ENCODE peak calls at places on chromosomes 13 and 19, in five cellular contexts. One of them, this sample, is unnamed. For H3K4me1, the result is how much of the 10 kb centered on the place peaks cover.

GRCh38 chr13:59960683-59961082 is 203.0 kb downstream of the DIAPH3 start:
- DNase-seq in K562: no peak
- DNase-seq in mesenchymal stem cell: no peak
- DNase-seq in neural progenitor cell: no peak
- DNase-seq in IMR-90: no peak
- DNase-seq in this sample: no peak

GRCh38 chr19:6800991-6801396 is 28.5 kb downstream of the VAV1 start:
- DNase-seq in mesenchymal stem cell: no peak
- DNase-seq in neural progenitor cell: no peak
- DNase-seq in K562: no peak
- DNase-seq in IMR-90: peak
- DNase-seq in this sample: no peak

GRCh38 chr19:42267644-42268141 is 1.4 kb upstream of the CIC start:
- DNase-seq in K562: no peak
- DNase-seq in mesenchymal stem cell: no peak
- DNase-seq in IMR-90: no peak
- DNase-seq in neural progenitor cell: no peak
- DNase-seq in this sample: peak

GRCh38 chr19:55488986-55489710 is 912 bp downstream of the SSC5D start:
- DNase-seq in K562: no peak
- DNase-seq in IMR-90: no peak
- DNase-seq in mesenchymal stem cell: no peak
- DNase-seq in neural progenitor cell: no peak
- DNase-seq in this sample: no peak

GRCh38 chr13:39148513-39148961 is 110.3 kb downstream of the NHLRC3 start:
- DNase-seq in mesenchymal stem cell: peak
- DNase-seq in IMR-90: no peak
- DNase-seq in neural progenitor cell: peak
- DNase-seq in K562: no peak
- DNase-seq in this sample: peak

GRCh38 chr13:52851153-52851962 is 2.9 kb upstream of the PCDH8 start:
- DNase-seq in mesenchymal stem cell: peak
- DNase-seq in IMR-90: no peak
- DNase-seq in K562: no peak
- DNase-seq in neural progenitor cell: peak
- DNase-seq in this sample: peak

GRCh38 chr13:34207872-34208271 is 389.9 kb downstream of the RFC3 start:
- DNase-seq in IMR-90: peak
- DNase-seq in K562: no peak
- DNase-seq in neural progenitor cell: no peak
- DNase-seq in mesenchymal stem cell: peak
- DNase-seq in this sample: peak

GRCh38 chr19:19679176-19680073 is 10.8 kb downstream of the ZNF101 start:
- DNase-seq in neural progenitor cell: no peak
- DNase-seq in K562: no peak
- DNase-seq in mesenchymal stem cell: no peak
- DNase-seq in IMR-90: no peak
- DNase-seq in this sample: no peak

GRCh38 chr19:3986260-3987041 is 1.2 kb upstream of the EEF2 start:
- DNase-seq in IMR-90: peak
- DNase-seq in mesenchymal stem cell: peak
- DNase-seq in K562: peak
- DNase-seq in neural progenitor cell: peak
- DNase-seq in this sample: peak

GRCh38 chr19:29371766-29372415 is 153.9 kb upstream of the VSTM2B start:
- DNase-seq in mesenchymal stem cell: no peak
- DNase-seq in neural progenitor cell: no peak
- DNase-seq in IMR-90: no peak
- DNase-seq in K562: no peak
- DNase-seq in this sample: no peak

GRCh38 chr19:19160489-19161035 is 9.5 kb downstream of the MEF2B start:
- DNase-seq in IMR-90: no peak
- DNase-seq in neural progenitor cell: no peak
- DNase-seq in K562: no peak
- DNase-seq in mesenchymal stem cell: no peak
- DNase-seq in this sample: no peak

GRCh38 chr19:5309438-5310204 is 31.0 kb downstream of the PTPRS start:
- DNase-seq in K562: no peak
- DNase-seq in IMR-90: no peak
- DNase-seq in mesenchymal stem cell: no peak
- DNase-seq in neural progenitor cell: no peak
- DNase-seq in this sample: no peak

GRCh38 chr19:13083627-13084026 is 19.0 kb downstream of the LYL1 start:
- DNase-seq in K562: no peak
- DNase-seq in IMR-90: no peak
- DNase-seq in mesenchymal stem cell: no peak
- DNase-seq in neural progenitor cell: no peak
- DNase-seq in this sample: no peak

GRCh38 chr13:95367309-95367843 is 66.1 kb upstream of the ABCC4 start:
- DNase-seq in IMR-90: no peak
- DNase-seq in K562: no peak
- DNase-seq in neural progenitor cell: no peak
- DNase-seq in mesenchymal stem cell: no peak
- DNase-seq in this sample: no peak

GRCh38 chr13:24039621-24040475 is 120.7 kb upstream of the SPATA13 start:
- DNase-seq in neural progenitor cell: no peak
- DNase-seq in IMR-90: no peak
- DNase-seq in mesenchymal stem cell: no peak
- DNase-seq in K562: no peak
- DNase-seq in this sample: no peak

GRCh38 chr13:38636756-38637155 is 50.1 kb upstream of the FREM2 start:
- DNase-seq in neural progenitor cell: no peak
- DNase-seq in IMR-90: no peak
- DNase-seq in K562: no peak
- DNase-seq in mesenchymal stem cell: no peak
- DNase-seq in this sample: no peak

GRCh38 chr13:93534181-93534700 is 307.6 kb downstream of the GPC6 start:
- DNase-seq in neural progenitor cell: no peak
- DNase-seq in mesenchymal stem cell: peak
- DNase-seq in IMR-90: no peak
- DNase-seq in K562: no peak
- DNase-seq in this sample: no peak

GRCh38 chr13:77981191-77981925 is 62.7 kb upstream of the EDNRB start:
- DNase-seq in K562: no peak
- DNase-seq in IMR-90: peak
- DNase-seq in neural progenitor cell: no peak
- DNase-seq in mesenchymal stem cell: peak
- DNase-seq in this sample: peak

GRCh38 chr13:59356607-59357006 is 807.1 kb downstream of the DIAPH3 start:
- DNase-seq in neural progenitor cell: no peak
- DNase-seq in K562: peak
- DNase-seq in mesenchymal stem cell: peak
- DNase-seq in IMR-90: peak
- DNase-seq in this sample: no peak

GRCh38 chr19:31419871-31420430 is 70.7 kb upstream of the TSHZ3 start:
- DNase-seq in neural progenitor cell: peak
- DNase-seq in K562: no peak
- DNase-seq in IMR-90: no peak
- DNase-seq in mesenchymal stem cell: no peak
- DNase-seq in this sample: no peak

GRCh38 chr19:35940078-35940775 is 4.1 kb downstream of the LRFN3 start:
- DNase-seq in mesenchymal stem cell: no peak
- DNase-seq in neural progenitor cell: no peak
- DNase-seq in K562: no peak
- DNase-seq in IMR-90: no peak
- DNase-seq in this sample: no peak

GRCh38 chr13:23644527-23644926 is 74.3 kb downstream of the TNFRSF19 start:
- DNase-seq in K562: no peak
- DNase-seq in neural progenitor cell: no peak
- DNase-seq in IMR-90: peak
- DNase-seq in mesenchymal stem cell: no peak
- DNase-seq in this sample: peak

GRCh38 chr13:97136418-97136817 is 85.7 kb upstream of the MBNL2 start:
- DNase-seq in IMR-90: no peak
- DNase-seq in neural progenitor cell: no peak
- DNase-seq in mesenchymal stem cell: no peak
- DNase-seq in K562: no peak
- DNase-seq in this sample: no peak

GRCh38 chr19:14019100-14019499 is 8.8 kb upstream of the RLN3 start:
- DNase-seq in neural progenitor cell: no peak
- DNase-seq in K562: no peak
- DNase-seq in mesenchymal stem cell: no peak
- DNase-seq in IMR-90: no peak
- DNase-seq in this sample: no peak

DNA sequence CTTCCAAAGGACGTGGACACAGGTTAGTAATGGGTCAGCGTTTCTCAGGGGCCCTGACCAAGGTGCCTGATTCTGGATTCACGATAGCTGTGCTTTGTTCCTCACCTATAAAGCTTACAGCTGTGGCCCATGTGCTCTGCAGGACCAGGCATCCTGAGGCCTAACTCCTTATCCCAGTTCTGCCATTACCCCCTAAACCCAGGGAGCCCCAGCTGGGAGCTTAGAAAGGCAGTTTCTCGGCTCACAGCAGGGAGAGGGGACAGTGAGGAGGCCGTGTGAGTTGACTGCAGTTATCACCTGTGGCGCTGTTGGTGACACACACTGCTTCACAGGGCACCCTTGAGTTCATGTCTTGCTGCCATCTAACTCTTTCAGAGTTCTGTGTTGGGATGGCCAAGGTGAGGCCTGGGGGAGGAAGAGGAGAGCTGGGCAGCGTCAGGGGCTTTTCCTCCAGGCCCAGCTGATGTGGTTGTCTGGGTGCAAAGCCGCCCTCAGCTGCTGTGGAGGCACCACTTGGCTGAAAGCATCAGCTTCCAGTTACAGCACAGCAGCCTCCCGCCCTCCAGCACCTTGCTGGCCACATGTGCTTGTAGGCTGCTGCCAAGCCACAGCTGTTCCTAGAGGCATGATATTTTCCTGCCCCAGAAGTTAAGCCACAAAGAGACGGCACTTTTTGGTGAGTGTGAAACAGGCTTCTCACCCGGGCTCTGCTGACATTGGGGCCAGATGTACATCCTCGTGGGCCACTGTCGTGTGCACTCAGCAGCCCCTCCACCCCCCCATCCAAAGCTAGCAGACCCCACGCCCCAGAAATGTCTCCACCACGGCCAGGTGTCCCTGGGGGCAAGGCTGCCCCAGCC is 99.6 kb upstream of the MCF2L start:
- DNase-seq in mesenchymal stem cell: no peak
- DNase-seq in IMR-90: peak
- DNase-seq in neural progenitor cell: no peak
- DNase-seq in K562: no peak
- DNase-seq in this sample: no peak
- H3K9ac ChIP-seq in mesenchymal stem cell: no peak
- H3K9ac ChIP-seq in IMR-90: no peak
- H3K9ac ChIP-seq in neural progenitor cell: no peak
- H3K9ac ChIP-seq in K562: no peak
- H3K9ac ChIP-seq in this sample: no peak

GRCh38 chr19:40803170-40803856 is 4.3 kb downstream of the EGLN2 start:
- DNase-seq in neural progenitor cell: no peak
- DNase-seq in K562: no peak
- DNase-seq in IMR-90: no peak
- DNase-seq in mesenchymal stem cell: no peak
- DNase-seq in this sample: no peak
- H3K4me3 ChIP-seq in neural progenitor cell: no peak
- H3K4me3 ChIP-seq in K562: peak
- H3K4me3 ChIP-seq in IMR-90: no peak
- H3K4me3 ChIP-seq in mesenchymal stem cell: peak
- H3K4me3 ChIP-seq in this sample: peak

GRCh38 chr19:1218751-1219567 is 13.4 kb downstream of the STK11 start:
- DNase-seq in neural progenitor cell: no peak
- DNase-seq in IMR-90: no peak
- DNase-seq in K562: no peak
- DNase-seq in mesenchymal stem cell: no peak
- DNase-seq in this sample: no peak
- H3K4me1 ChIP-seq in neural progenitor cell: under half
- H3K4me1 ChIP-seq in IMR-90: under half
- H3K4me1 ChIP-seq in K562: half or more
- H3K4me1 ChIP-seq in mesenchymal stem cell: under half
- H3K4me1 ChIP-seq in this sample: under half

DNA sequence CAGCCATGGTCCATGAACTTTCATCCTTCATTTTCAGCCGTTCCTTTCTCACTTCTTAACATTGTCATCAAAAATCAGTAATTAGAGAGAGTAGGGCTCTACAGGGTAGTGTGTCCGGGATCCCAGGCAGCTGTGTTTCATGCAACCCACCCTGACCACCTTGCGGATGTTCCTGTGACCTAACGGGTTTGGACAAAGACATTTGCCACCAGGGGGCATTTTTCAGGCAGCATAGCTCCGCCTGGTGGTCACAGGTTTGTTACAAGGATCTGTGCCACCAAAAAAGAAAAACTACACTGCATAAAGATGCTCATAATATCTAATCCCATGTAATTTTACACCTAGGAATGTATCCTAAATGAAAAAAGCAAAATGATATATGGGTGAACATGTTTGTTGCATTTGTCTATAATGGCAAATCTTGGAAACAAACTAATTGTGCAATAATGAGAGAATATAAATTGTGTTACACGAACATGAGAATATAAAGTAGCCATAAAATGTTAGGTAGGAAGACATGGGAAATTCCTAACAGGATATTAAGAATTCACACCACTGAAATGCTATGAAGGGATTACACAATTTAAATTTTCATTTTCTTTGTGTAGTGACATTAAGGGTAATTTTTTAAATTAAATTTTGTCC is 123.0 kb downstream of the SLC7A1 start:
- DNase-seq in IMR-90: peak
- DNase-seq in mesenchymal stem cell: peak
- DNase-seq in K562: peak
- DNase-seq in neural progenitor cell: peak
- DNase-seq in this sample: peak
- H3K9ac ChIP-seq in IMR-90: no peak
- H3K9ac ChIP-seq in mesenchymal stem cell: no peak
- H3K9ac ChIP-seq in K562: no peak
- H3K9ac ChIP-seq in neural progenitor cell: no peak
- H3K9ac ChIP-seq in this sample: no peak

GRCh38 chr19:16041571-16042386 is 34.5 kb upstream of the TPM4 start:
- DNase-seq in K562: peak
- DNase-seq in mesenchymal stem cell: peak
- DNase-seq in neural progenitor cell: peak
- DNase-seq in IMR-90: peak
- DNase-seq in this sample: peak
- H3K4me3 ChIP-seq in K562: no peak
- H3K4me3 ChIP-seq in mesenchymal stem cell: peak
- H3K4me3 ChIP-seq in neural progenitor cell: no peak
- H3K4me3 ChIP-seq in IMR-90: no peak
- H3K4me3 ChIP-seq in this sample: peak

DNA sequence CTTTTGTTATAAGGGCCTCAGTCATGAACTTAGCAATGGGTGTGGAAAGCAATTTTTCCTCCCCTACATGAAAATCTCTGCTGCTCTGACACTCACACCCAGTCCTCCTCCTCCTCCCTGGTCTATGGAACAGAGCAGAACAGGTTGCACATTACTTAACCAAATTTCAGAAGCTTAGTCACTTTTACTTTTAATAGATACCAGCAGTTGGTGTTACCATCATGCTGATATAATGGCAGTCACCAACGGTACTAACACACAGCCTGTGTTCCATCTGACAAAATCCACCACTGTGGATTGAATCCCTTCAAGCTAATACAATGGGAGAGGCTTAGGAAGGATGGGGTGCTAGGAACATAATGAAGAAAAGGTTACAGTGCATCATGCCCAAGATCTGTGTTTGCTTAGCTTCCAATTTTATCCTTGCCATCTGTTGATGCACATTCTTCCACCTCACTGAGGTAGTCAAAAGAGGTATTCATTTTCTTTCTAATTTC is 9.8 kb downstream of the TPT1 start:
- DNase-seq in K562: no peak
- DNase-seq in IMR-90: no peak
- DNase-seq in mesenchymal stem cell: no peak
- DNase-seq in neural progenitor cell: no peak
- DNase-seq in this sample: no peak
- H3K4me1 ChIP-seq in K562: under half
- H3K4me1 ChIP-seq in IMR-90: under half
- H3K4me1 ChIP-seq in mesenchymal stem cell: under half
- H3K4me1 ChIP-seq in neural progenitor cell: under half
- H3K4me1 ChIP-seq in this sample: half or more